ENCODE peak calls at places on chromosomes 11 and 22, in five cellular contexts. Q, T, V, Y and H are unnamed samples. For H3K4me1, the result is how much of the 10 kb centered on the place peaks cover.

GRCh38 chr11:59263225-59263894 is 50.6 kb upstream of the MPEG1 start:
- ATAC-seq in Q (no peak), T (no peak), V (peak), Y (peak), H (no peak)

GRCh38 chr22:37563153-37564081 is 3.1 kb downstream of the CDC42EP1 start:
- ATAC-seq in Q (peak), T (peak), V (peak), Y (peak), H (peak)

GRCh38 chr11:131899954-131900580 is 529.7 kb downstream of the NTM start:
- ATAC-seq in Q (peak), T (no peak), V (no peak), Y (no peak), H (peak)

GRCh38 chr22:26170795-26171194 is 1.5 kb downstream of the SEZ6L start:
- ATAC-seq in Q (no peak), T (no peak), V (no peak), Y (no peak), H (no peak)

GRCh38 chr22:45208993-45209838 is 31.5 kb downstream of the KIAA0930 start:
- ATAC-seq in Q (no peak), T (no peak), V (no peak), Y (peak), H (peak)

GRCh38 chr11:108338750-108339149 is 115.9 kb downstream of the ATM start:
- ATAC-seq in Q (no peak), T (no peak), V (no peak), Y (peak), H (no peak)

GRCh38 chr22:42364641-42365336 is 67.4 kb downstream of the NFAM1 start:
- ATAC-seq in Q (no peak), T (no peak), V (no peak), Y (no peak), H (no peak)

GRCh38 chr11:130720232-130720787 is 196.0 kb downstream of the SNX19 start:
- ATAC-seq in Q (no peak), T (no peak), V (no peak), Y (no peak), H (no peak)

GRCh38 chr11:122852071-122852831 is 14.0 kb downstream of the CRTAM start:
- ATAC-seq in Q (no peak), T (no peak), V (no peak), Y (no peak), H (no peak)

GRCh38 chr22:28922540-28923244 is 39.3 kb downstream of the ZNRF3 start:
- ATAC-seq in Q (no peak), T (no peak), V (no peak), Y (no peak), H (no peak)

GRCh38 chr11:100841711-100842407 is 154.8 kb downstream of the ARHGAP42 start:
- ATAC-seq in Q (peak), T (no peak), V (no peak), Y (peak), H (no peak)

GRCh38 chr11:1581976-1582375 is 3.1 kb downstream of the KRTAP5-1 start:
- ATAC-seq in Q (no peak), T (peak), V (no peak), Y (no peak), H (no peak)

GRCh38 chr11:36091256-36091811 is 147.5 kb downstream of the LDLRAD3 start:
- ATAC-seq in Q (no peak), T (no peak), V (no peak), Y (no peak), H (no peak)

GRCh38 chr22:42960146-42960509 is 54.8 kb downstream of the PACSIN2 start:
- ATAC-seq in Q (peak), T (peak), V (peak), Y (no peak), H (no peak)

GRCh38 chr22:40709752-40710413 is 30.6 kb downstream of the MCHR1 start:
- ATAC-seq in Q (peak), T (no peak), V (peak), Y (no peak), H (peak)

GRCh38 chr11:63369971-63370588 is 495 bp downstream of the SLC22A9 start:
- ATAC-seq in Q (no peak), T (peak), V (no peak), Y (no peak), H (no peak)

GRCh38 chr22:44373234-44373633 is 60.5 kb upstream of the SHISAL1 start:
- ATAC-seq in Q (no peak), T (no peak), V (no peak), Y (no peak), H (no peak)

GRCh38 chr11:57798905-57799559 is 37.4 kb downstream of the CTNND1 start:
- ATAC-seq in Q (peak), T (peak), V (peak), Y (peak), H (peak)

GRCh38 chr11:40405614-40406013 is 1053.8 kb downstream of the LRRC4C start:
- ATAC-seq in Q (no peak), T (no peak), V (no peak), Y (no peak), H (no peak)

GRCh38 chr22:46547883-46548244 is 10.4 kb upstream of the CELSR1 start:
- ATAC-seq in Q (peak), T (peak), V (peak), Y (peak), H (peak)

GRCh38 chr11:58530236-58530635 is 22.3 kb upstream of the OR5B21 start:
- ATAC-seq in Q (no peak), T (no peak), V (no peak), Y (no peak), H (no peak)

GRCh38 chr11:35047179-35047578 is 91.8 kb upstream of the CD44 start:
- ATAC-seq in Q (no peak), T (no peak), V (no peak), Y (no peak), H (no peak)

GRCh38 chr22:43088616-43088978 is 594 bp downstream of the TTLL1 start:
- ATAC-seq in Q (no peak), T (peak), V (no peak), Y (peak), H (no peak)

GRCh38 chr22:37624017-37624365 is 15.4 kb downstream of the GGA1 start:
- ATAC-seq in Q (no peak), T (no peak), V (peak), Y (no peak), H (no peak)

GRCh38 chr11:73931039-73931645 is 19.7 kb upstream of the DNAJB13 start:
- ATAC-seq in Q (peak), T (peak), V (peak), Y (peak), H (no peak)

GRCh38 chr22:47275479-47276218 is 513.2 kb downstream of the TBC1D22A start:
- ATAC-seq in Q (no peak), T (no peak), V (no peak), Y (peak), H (no peak)

GRCh38 chr11:1298695-1299492 is 10.5 kb downstream of the TOLLIP start:
- ATAC-seq in Q (peak), T (peak), V (peak), Y (peak), H (peak)

GRCh38 chr11:71478216-71478840 is 25.3 kb downstream of the NADSYN1 start:
- ATAC-seq in Q (no peak), T (no peak), V (no peak), Y (no peak), H (no peak)

GRCh38 chr11:68191661-68192579 is 21.2 kb downstream of the KMT5B start:
- ATAC-seq in Q (no peak), T (peak), V (peak), Y (peak), H (no peak)

GRCh38 chr22:23926561-23926960 is 32.4 kb downstream of the MIF start:
- ATAC-seq in Q (no peak), T (no peak), V (no peak), Y (no peak), H (no peak)

GRCh38 chr11:101442936-101443521 is 140.8 kb downstream of the TRPC6 start:
- ATAC-seq in Q (no peak), T (no peak), V (peak), Y (no peak), H (no peak)

GRCh38 chr11:118401880-118402590 is 629 bp downstream of the ATP5MG start:
- ATAC-seq in Q (peak), T (peak), V (peak), Y (peak), H (no peak)

GRCh38 chr11:111366560-111367410 is 12.3 kb downstream of the POU2AF1 start:
- ATAC-seq in Q (no peak), T (no peak), V (no peak), Y (no peak), H (no peak)

GRCh38 chr11:74031310-74031676 is 22.4 kb upstream of the UCP3 start:
- ATAC-seq in Q (no peak), T (no peak), V (no peak), Y (no peak), H (peak)

GRCh38 chr11:118641463-118642019 is 34.1 kb downstream of the PHLDB1 start:
- ATAC-seq in Q (no peak), T (no peak), V (no peak), Y (peak), H (no peak)

DNA sequence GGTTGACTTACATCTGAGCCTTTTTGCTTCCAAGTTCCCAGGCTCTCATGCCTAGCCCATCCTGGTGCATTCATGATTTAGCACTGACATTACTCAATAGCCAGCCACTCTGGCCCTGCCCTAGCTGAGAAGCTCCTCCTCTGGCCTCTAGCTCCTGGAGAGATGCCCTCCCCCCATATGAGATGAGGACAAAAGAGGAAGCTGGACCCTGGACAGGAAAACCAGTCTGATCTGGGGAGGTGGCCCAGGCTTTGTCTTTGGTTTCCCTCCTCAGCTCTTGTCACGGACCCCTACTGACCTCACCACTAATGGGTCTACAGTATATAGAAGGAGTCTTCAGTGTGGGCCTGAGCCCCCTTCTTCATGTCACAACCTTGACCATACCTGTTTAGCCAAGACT is 3.0 kb downstream of the RHOG start:
- ATAC-seq in Q (no peak), T (no peak), V (peak), Y (no peak), H (no peak)
- H3K4me3 ChIP-seq in Q (no peak), T (no peak), V (peak), Y (no peak), H (no peak)

GRCh38 chr11:14334193-14334592 is 24.8 kb downstream of the RRAS2 start:
- ATAC-seq in Q (no peak), T (no peak), V (no peak), Y (no peak), H (no peak)
- H3K4me1 ChIP-seq in Q (under half), T (under half), V (under half), Y (under half), H (under half)

GRCh38 chr11:78399136-78399535 is 18.5 kb downstream of the GAB2 start:
- ATAC-seq in Q (no peak), T (no peak), V (no peak), Y (no peak), H (no peak)

GRCh38 chr11:78395597-78395996 is 22.0 kb downstream of the GAB2 start:
- ATAC-seq in Q (no peak), T (no peak), V (no peak), Y (no peak), H (no peak)

GRCh38 chr11:78400116-78400515 is 17.5 kb downstream of the GAB2 start:
- ATAC-seq in Q (no peak), T (no peak), V (no peak), Y (no peak), H (no peak)

GRCh38 chr11:78398715-78399114 is 18.9 kb downstream of the GAB2 start:
- ATAC-seq in Q (no peak), T (no peak), V (no peak), Y (no peak), H (no peak)

GRCh38 chr11:78397398-78397797 is 20.2 kb downstream of the GAB2 start:
- ATAC-seq in Q (no peak), T (peak), V (no peak), Y (no peak), H (no peak)
- TF ChIP-seq CTCF in Q (no peak), T (no peak), V (no peak), Y (no peak), H (no peak)

GRCh38 chr11:76237914-76238313 is 31.6 kb upstream of the WNT11 start:
- ATAC-seq in Q (no peak), T (no peak), V (no peak), Y (no peak), H (no peak)

GRCh38 chr11:76235233-76236091 is 29.2 kb upstream of the WNT11 start:
- ATAC-seq in Q (peak), T (peak), V (peak), Y (peak), H (peak)

GRCh38 chr11:76238551-76238950 is 32.2 kb upstream of the WNT11 start:
- ATAC-seq in Q (no peak), T (no peak), V (no peak), Y (no peak), H (no peak)

GRCh38 chr11:76236092-76237026 is 30.1 kb upstream of the WNT11 start:
- ATAC-seq in Q (peak), T (peak), V (peak), Y (peak), H (peak)

DNA sequence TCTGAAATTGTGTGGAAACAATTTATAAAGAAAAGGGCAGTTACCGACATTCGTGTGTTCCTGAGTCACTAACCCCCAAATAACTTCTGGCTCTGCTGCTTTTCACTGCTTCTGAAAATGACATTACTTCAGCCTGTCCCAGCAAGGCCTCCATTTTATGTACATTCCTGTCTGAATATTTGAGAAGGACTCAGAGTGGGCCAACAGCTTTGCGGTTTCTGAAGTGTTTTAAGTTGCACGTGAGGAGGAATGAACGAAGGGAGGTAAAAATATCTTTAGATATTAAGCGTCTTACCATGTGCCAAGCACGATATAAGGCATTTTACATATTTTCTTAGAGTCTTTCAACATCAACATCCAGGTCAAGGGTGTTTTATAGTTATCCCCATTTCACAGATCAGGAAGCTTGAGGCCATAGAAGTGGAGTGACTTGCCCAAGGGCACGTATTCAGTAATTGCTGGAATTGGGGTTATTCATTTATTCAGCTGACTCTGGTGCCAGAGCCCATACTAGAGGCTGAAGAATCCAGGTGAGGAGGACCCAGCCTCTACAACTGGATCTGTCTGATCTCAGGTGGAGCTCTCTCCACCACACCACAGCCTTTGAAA is 30.8 kb upstream of the WNT11 start:
- ATAC-seq in Q (no peak), T (no peak), V (peak), Y (no peak), H (no peak)
- H3K4me3 ChIP-seq in Q (no peak), T (no peak), V (no peak), Y (peak), H (peak)

GRCh38 chr11:19578871-19579270 is 133.8 kb upstream of the NAV2 start:
- ATAC-seq in Q (no peak), T (no peak), V (no peak), Y (no peak), H (no peak)
- H3K4me1 ChIP-seq in Q (under half), T (under half), V (under half), Y (under half), H (under half)

DNA sequence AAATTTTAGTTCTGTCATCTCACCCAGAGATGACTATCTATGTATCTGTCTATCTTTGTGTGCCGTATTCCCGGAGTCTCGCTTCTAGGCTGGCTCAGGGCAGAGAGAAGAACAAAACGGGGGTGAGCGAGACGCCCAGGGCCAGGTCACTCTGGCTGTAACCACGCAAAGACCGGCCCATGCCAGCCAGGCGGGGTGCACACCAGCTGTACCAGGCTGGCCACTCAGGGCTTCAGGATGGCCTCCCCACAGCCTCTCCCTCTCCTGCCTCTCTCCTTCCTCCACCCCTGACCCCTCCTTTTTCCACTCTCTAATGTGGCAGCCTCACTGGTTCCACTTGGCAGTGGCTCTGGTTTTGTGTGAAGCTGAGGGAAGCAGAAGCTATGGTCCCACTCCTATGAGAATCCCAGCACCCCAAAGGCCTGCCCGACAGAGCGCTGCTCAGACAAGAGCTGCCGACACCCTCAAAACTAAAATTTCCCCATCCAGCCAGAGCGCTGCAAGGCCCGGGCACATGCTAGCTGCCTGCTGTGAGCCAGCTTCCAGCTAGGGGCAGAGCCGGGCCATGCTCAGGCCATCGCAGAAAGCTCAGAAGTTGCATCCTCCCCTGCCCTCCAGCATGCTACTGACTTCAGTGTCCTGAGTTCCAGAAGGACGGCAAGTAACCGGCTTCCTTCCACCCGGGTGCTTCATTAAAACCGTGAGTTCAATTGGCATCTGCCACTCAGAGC is 139.4 kb upstream of the TBCEL start:
- ATAC-seq in Q (no peak), T (no peak), V (no peak), Y (no peak), H (no peak)
- TF ChIP-seq CTCF in Q (no peak), T (no peak), V (no peak), Y (no peak), H (no peak)